ENCODE peak calls at places on chromosome 17, in five cellular contexts. V, B, G, L and M are unnamed samples.

GRCh38 chr17:6350806-6351205 is 84.1 kb downstream of the AIPL1 start:
- DNase-seq in V (no peak), B (no peak), G (no peak), L (no peak), M (no peak)

GRCh38 chr17:45130640-45131293 is 1.5 kb downstream of the PLCD3 start:
- DNase-seq in V (no peak), B (no peak), G (no peak), L (no peak), M (no peak)

GRCh38 chr17:11997147-11997971 is at the start of gene ZNF18:
- DNase-seq in V (peak; percentile 99), B (peak; percentile 94), G (peak; percentile 96), L (peak; percentile 57), M (peak; percentile 98)

GRCh38 chr17:50950002-50950877 is 84.1 kb upstream of the TOB1 start:
- DNase-seq in V (peak; percentile 82), B (peak; percentile 76), G (peak; percentile 95), L (peak; percentile 67), M (peak; percentile 82)

GRCh38 chr17:45004388-45004787 is 36.3 kb upstream of the C1QL1 start:
- DNase-seq in V (no peak), B (no peak), G (no peak), L (no peak), M (no peak)

GRCh38 chr17:66667491-66668030 is 167.4 kb upstream of the CACNG5 start:
- DNase-seq in V (no peak), B (no peak), G (no peak), L (no peak), M (peak; percentile 37)

GRCh38 chr17:2171725-2172446 is 117.0 kb downstream of the HIC1 start:
- DNase-seq in V (peak; percentile 88), B (peak; percentile 98), G (peak; percentile 84), L (no peak), M (no peak)

GRCh38 chr17:68302066-68302564 is 10.8 kb downstream of the ARSG start:
- DNase-seq in V (no peak), B (peak; percentile 54), G (no peak), L (no peak), M (no peak)

GRCh38 chr17:67491678-67492019 is 114.6 kb downstream of the PITPNC1 start:
- DNase-seq in V (no peak), B (no peak), G (no peak), L (no peak), M (no peak)

GRCh38 chr17:72030067-72030899 is 90.5 kb upstream of the SOX9 start:
- DNase-seq in V (peak; percentile 68), B (peak; percentile 31), G (no peak), L (peak; percentile 20), M (peak; percentile 44)
- TF ChIP-seq CTCF in V (peak; percentile 37), B (peak; percentile 52), G (peak; percentile 15), L (peak; percentile 68), M (no peak)

GRCh38 chr17:74080936-74081335 is 122.5 kb upstream of the RPL38 start:
- DNase-seq in V (no peak), B (no peak), G (no peak), L (no peak), M (no peak)

GRCh38 chr17:74083321-74083720 is 120.2 kb upstream of the RPL38 start:
- DNase-seq in V (no peak), B (no peak), G (no peak), L (no peak), M (no peak)

GRCh38 chr17:74086992-74087391 is 116.5 kb upstream of the RPL38 start:
- DNase-seq in V (no peak), B (no peak), G (no peak), L (no peak), M (no peak)

GRCh38 chr17:74089869-74090464 is 113.5 kb upstream of the RPL38 start:
- DNase-seq in V (peak; percentile 55), B (peak; percentile 49), G (no peak), L (peak; percentile 35), M (peak; percentile 78)

GRCh38 chr17:74085434-74085833 is 118.0 kb upstream of the RPL38 start:
- DNase-seq in V (no peak), B (no peak), G (no peak), L (no peak), M (no peak)
- TF ChIP-seq CTCF in V (peak; percentile 14), B (peak; percentile 12), G (no peak), L (no peak), M (no peak)

DNA sequence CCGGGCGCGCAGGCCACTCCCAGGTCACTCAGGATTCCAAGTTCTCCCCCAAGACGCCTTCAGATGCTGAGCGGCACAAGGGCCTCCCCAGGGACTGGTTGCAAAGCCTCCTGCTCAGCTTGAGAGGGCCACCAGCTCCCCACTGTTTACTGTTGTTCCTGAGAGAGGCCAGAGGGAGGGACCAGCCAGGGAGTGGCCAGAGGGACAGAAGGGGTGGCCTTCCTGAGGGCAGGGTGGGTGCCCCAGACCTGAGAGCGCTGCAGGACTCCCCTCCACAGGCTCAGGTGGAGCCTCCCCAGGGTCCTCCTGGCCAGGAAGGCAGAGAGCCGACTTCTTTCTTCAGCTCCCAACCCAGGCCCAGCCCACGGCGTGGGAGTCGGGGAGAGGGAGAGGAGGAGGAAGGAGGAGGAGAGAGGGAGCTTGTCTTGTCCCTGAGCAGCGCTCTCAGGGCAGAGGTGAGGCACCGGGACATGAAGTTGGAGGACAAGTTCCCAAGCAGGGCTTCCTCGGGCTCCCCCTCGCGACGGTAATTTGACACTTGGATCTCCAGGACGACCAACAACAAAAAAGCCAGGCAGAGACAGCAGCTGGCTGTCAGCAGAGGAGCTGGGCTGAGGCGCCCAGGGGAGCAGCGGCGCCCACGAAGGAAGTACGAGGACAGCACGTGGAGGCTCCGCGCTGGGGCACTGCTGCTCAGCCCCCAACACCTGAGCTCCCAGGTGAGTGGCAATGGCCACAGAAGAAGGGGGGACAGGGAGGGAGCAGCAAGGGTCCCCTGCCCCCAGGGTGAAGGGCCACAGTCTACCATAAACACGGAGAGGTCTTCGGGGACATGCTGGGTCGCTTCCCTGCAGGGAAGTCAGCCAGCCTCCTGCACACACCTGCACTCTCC is 496 bp downstream of the SMIM5 start:
- DNase-seq in V (peak; percentile 95), B (peak; percentile 90), G (peak; percentile 89), L (peak; percentile 30), M (peak; percentile 89)
- TF ChIP-seq CTCF in V (peak; percentile 71), B (peak; percentile 71), G (peak; percentile 29), L (peak; percentile 78), M (peak; percentile 53)

DNA sequence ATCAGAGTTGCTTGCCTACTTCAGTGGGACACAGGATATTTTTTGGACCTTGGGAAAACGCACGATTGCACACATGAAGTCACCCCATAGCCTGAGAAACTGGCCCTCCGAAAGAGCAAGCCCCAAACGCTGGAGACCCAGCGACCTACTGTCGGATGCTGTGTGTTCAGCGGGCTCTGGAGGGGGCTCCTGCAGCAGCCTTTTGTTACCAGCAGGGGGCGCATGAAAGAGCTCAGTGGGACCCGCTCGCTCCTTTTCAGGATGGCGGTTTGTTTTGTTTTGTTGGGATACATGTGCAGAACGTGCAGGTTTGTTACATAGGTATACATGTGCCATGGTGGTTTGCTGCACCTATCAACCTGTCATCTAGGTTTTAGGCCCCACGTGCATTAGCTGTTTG is 28.4 kb downstream of the MYH3 start:
- DNase-seq in V (no peak), B (no peak), G (no peak), L (no peak), M (no peak)
- TF ChIP-seq CTCF in V (peak; percentile 16), B (peak; percentile 19), G (no peak), L (peak; percentile 68), M (no peak)

DNA sequence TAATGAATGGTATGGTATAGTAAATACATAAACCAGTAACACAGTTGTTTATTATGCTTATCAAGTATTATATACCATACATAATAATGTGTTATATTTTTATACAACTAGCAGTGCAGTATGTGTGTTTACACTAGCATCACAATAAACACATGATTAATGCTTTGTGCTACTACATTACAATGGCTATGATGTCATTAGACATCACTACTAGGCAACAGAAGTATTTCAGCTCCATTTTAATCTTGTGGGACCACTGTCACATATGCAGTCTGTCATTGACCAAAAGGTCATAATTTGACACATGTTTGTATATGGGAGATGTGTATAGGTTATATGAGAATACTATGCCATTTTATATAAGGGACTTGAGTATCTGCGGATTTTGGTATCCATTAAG is 32.7 kb downstream of the TRIM37 start:
- DNase-seq in V (no peak), B (peak; percentile 37), G (no peak), L (no peak), M (no peak)
- TF ChIP-seq CTCF in V (no peak), B (no peak), G (no peak), L (no peak), M (no peak)

GRCh38 chr17:57084802-57085447 is at the start of gene AKAP1:
- DNase-seq in V (peak; percentile 99), B (peak; percentile 94), G (peak; percentile 97), L (peak; percentile 64), M (peak; percentile 99)
- TF ChIP-seq CTCF in V (peak; percentile 11), B (no peak), G (no peak), L (peak; percentile 63), M (peak; percentile 49)